ENCODE peak calls at places on chromosomes 1 and 21, in six cellular contexts. One of them, this sample, is unnamed.

GRCh38 chr21:42193721-42194120 is 25.2 kb upstream of the ABCG1 start:
- DNase-seq in brain microvascular endothelial cell: no peak
- DNase-seq in AG04450: no peak
- DNase-seq in heart left ventricle: no peak
- DNase-seq in astrocyte: no peak
- DNase-seq in RWPE1: no peak
- DNase-seq in this sample: no peak

GRCh38 chr1:87243573-87243972 is 85.1 kb upstream of the LMO4 start:
- DNase-seq in brain microvascular endothelial cell: peak; percentile 69
- DNase-seq in AG04450: peak; percentile 30
- DNase-seq in heart left ventricle: no peak
- DNase-seq in astrocyte: peak; percentile 90
- DNase-seq in RWPE1: no peak
- DNase-seq in this sample: no peak

GRCh38 chr1:153693466-153693865 is 15.0 kb downstream of the NPR1 start:
- DNase-seq in brain microvascular endothelial cell: no peak
- DNase-seq in AG04450: no peak
- DNase-seq in heart left ventricle: no peak
- DNase-seq in astrocyte: no peak
- DNase-seq in RWPE1: no peak
- DNase-seq in this sample: no peak

GRCh38 chr1:30697977-30698376 is 25.4 kb downstream of the MATN1 start:
- DNase-seq in brain microvascular endothelial cell: no peak
- DNase-seq in AG04450: no peak
- DNase-seq in heart left ventricle: no peak
- DNase-seq in astrocyte: peak; percentile 46
- DNase-seq in RWPE1: peak; percentile 58
- DNase-seq in this sample: no peak

GRCh38 chr1:83802450-83803152 is 196.3 kb downstream of the TTLL7 start:
- DNase-seq in brain microvascular endothelial cell: no peak
- DNase-seq in AG04450: no peak
- DNase-seq in heart left ventricle: no peak
- DNase-seq in astrocyte: no peak
- DNase-seq in RWPE1: no peak
- DNase-seq in this sample: no peak

GRCh38 chr21:34726627-34727337 is 58.0 kb downstream of the CLIC6 start:
- DNase-seq in brain microvascular endothelial cell: peak; percentile 16
- DNase-seq in AG04450: no peak
- DNase-seq in heart left ventricle: no peak
- DNase-seq in astrocyte: peak; percentile 55
- DNase-seq in RWPE1: no peak
- DNase-seq in this sample: no peak

GRCh38 chr21:35697321-35697808 is 363.0 kb downstream of the SETD4 start:
- DNase-seq in brain microvascular endothelial cell: peak; percentile 63
- DNase-seq in AG04450: no peak
- DNase-seq in heart left ventricle: peak; percentile 78
- DNase-seq in astrocyte: peak; percentile 35
- DNase-seq in RWPE1: no peak
- DNase-seq in this sample: no peak

GRCh38 chr1:95216292-95216990 is 17.6 kb upstream of the RWDD3 start:
- DNase-seq in brain microvascular endothelial cell: no peak
- DNase-seq in AG04450: no peak
- DNase-seq in heart left ventricle: no peak
- DNase-seq in astrocyte: no peak
- DNase-seq in RWPE1: no peak
- DNase-seq in this sample: no peak

GRCh38 chr1:223704921-223705878 is 7.1 kb upstream of the CAPN2 start:
- DNase-seq in brain microvascular endothelial cell: no peak
- DNase-seq in AG04450: no peak
- DNase-seq in heart left ventricle: no peak
- DNase-seq in astrocyte: peak; percentile 71
- DNase-seq in RWPE1: no peak
- DNase-seq in this sample: no peak

GRCh38 chr1:48248356-48248755 is 25.8 kb downstream of the SLC5A9 start:
- DNase-seq in brain microvascular endothelial cell: no peak
- DNase-seq in AG04450: no peak
- DNase-seq in heart left ventricle: no peak
- DNase-seq in astrocyte: no peak
- DNase-seq in RWPE1: no peak
- DNase-seq in this sample: no peak

GRCh38 chr21:45719177-45719802 is 75.8 kb downstream of the PCBP3 start:
- DNase-seq in brain microvascular endothelial cell: no peak
- DNase-seq in AG04450: no peak
- DNase-seq in heart left ventricle: no peak
- DNase-seq in astrocyte: no peak
- DNase-seq in RWPE1: no peak
- DNase-seq in this sample: no peak

GRCh38 chr1:206742702-206743383 is 27.7 kb upstream of the IL19 start:
- DNase-seq in brain microvascular endothelial cell: no peak
- DNase-seq in AG04450: no peak
- DNase-seq in heart left ventricle: no peak
- DNase-seq in astrocyte: no peak
- DNase-seq in RWPE1: no peak
- DNase-seq in this sample: no peak

GRCh38 chr1:34696230-34696629 is 58.6 kb upstream of the GJB5 start:
- DNase-seq in brain microvascular endothelial cell: no peak
- DNase-seq in AG04450: no peak
- DNase-seq in heart left ventricle: no peak
- DNase-seq in astrocyte: no peak
- DNase-seq in RWPE1: peak; percentile 60
- DNase-seq in this sample: peak; percentile 48

GRCh38 chr1:92219028-92219427 is 1.3 kb downstream of the C1orf146 start:
- DNase-seq in brain microvascular endothelial cell: no peak
- DNase-seq in AG04450: no peak
- DNase-seq in heart left ventricle: no peak
- DNase-seq in astrocyte: no peak
- DNase-seq in RWPE1: no peak
- DNase-seq in this sample: no peak

GRCh38 chr1:21936366-21937031 is 611 bp downstream of the HSPG2 start:
- DNase-seq in brain microvascular endothelial cell: no peak
- DNase-seq in AG04450: no peak
- DNase-seq in heart left ventricle: no peak
- DNase-seq in astrocyte: no peak
- DNase-seq in RWPE1: no peak
- DNase-seq in this sample: no peak

GRCh38 chr1:45843474-45843905 is 40.1 kb downstream of the MAST2 start:
- DNase-seq in brain microvascular endothelial cell: no peak
- DNase-seq in AG04450: no peak
- DNase-seq in heart left ventricle: no peak
- DNase-seq in astrocyte: peak; percentile 53
- DNase-seq in RWPE1: peak; percentile 4
- DNase-seq in this sample: no peak

GRCh38 chr1:222454196-222454595 is 93.7 kb downstream of the HHIPL2 start:
- DNase-seq in brain microvascular endothelial cell: no peak
- DNase-seq in AG04450: no peak
- DNase-seq in heart left ventricle: no peak
- DNase-seq in astrocyte: peak; percentile 44
- DNase-seq in RWPE1: no peak
- DNase-seq in this sample: no peak

GRCh38 chr1:21050031-21050430 is 126.7 kb downstream of the EIF4G3 start:
- DNase-seq in brain microvascular endothelial cell: peak; percentile 42
- DNase-seq in AG04450: peak; percentile 53
- DNase-seq in heart left ventricle: no peak
- DNase-seq in astrocyte: peak; percentile 75
- DNase-seq in RWPE1: no peak
- DNase-seq in this sample: no peak

GRCh38 chr1:224727851-224728250 is 111.7 kb downstream of the CNIH3 start:
- DNase-seq in brain microvascular endothelial cell: no peak
- DNase-seq in AG04450: no peak
- DNase-seq in heart left ventricle: no peak
- DNase-seq in astrocyte: peak; percentile 79
- DNase-seq in RWPE1: no peak
- DNase-seq in this sample: no peak

GRCh38 chr1:161198206-161198876 is 513 bp downstream of the ADAMTS4 start:
- DNase-seq in brain microvascular endothelial cell: no peak
- DNase-seq in AG04450: no peak
- DNase-seq in heart left ventricle: no peak
- DNase-seq in astrocyte: no peak
- DNase-seq in RWPE1: peak; percentile 31
- DNase-seq in this sample: no peak

GRCh38 chr1:154970631-154971340 is at the start of gene SHC1:
- DNase-seq in brain microvascular endothelial cell: peak; percentile 88
- DNase-seq in AG04450: peak; percentile 76
- DNase-seq in heart left ventricle: peak; percentile 95
- DNase-seq in astrocyte: peak; percentile 91
- DNase-seq in RWPE1: peak; percentile 96
- DNase-seq in this sample: peak; percentile 63

GRCh38 chr1:117363591-117364048 is 3.6 kb upstream of the MAN1A2 start:
- DNase-seq in brain microvascular endothelial cell: no peak
- DNase-seq in AG04450: no peak
- DNase-seq in heart left ventricle: no peak
- DNase-seq in astrocyte: no peak
- DNase-seq in RWPE1: no peak
- DNase-seq in this sample: no peak

GRCh38 chr21:42265229-42265812 is 46.4 kb downstream of the ABCG1 start:
- DNase-seq in brain microvascular endothelial cell: no peak
- DNase-seq in AG04450: no peak
- DNase-seq in heart left ventricle: no peak
- DNase-seq in astrocyte: no peak
- DNase-seq in RWPE1: no peak
- DNase-seq in this sample: no peak

GRCh38 chr1:216598448-216598847 is 124.8 kb downstream of the ESRRG start:
- DNase-seq in brain microvascular endothelial cell: no peak
- DNase-seq in AG04450: no peak
- DNase-seq in heart left ventricle: no peak
- DNase-seq in astrocyte: no peak
- DNase-seq in RWPE1: no peak
- DNase-seq in this sample: no peak

GRCh38 chr1:85938829-85939228 is 217.7 kb downstream of the COL24A1 start:
- DNase-seq in brain microvascular endothelial cell: no peak
- DNase-seq in AG04450: no peak
- DNase-seq in heart left ventricle: no peak
- DNase-seq in astrocyte: no peak
- DNase-seq in RWPE1: no peak
- DNase-seq in this sample: no peak
- H3K27ac ChIP-seq in brain microvascular endothelial cell: no peak overlapping the region
- H3K27ac ChIP-seq in AG04450: no peak overlapping the region
- H3K27ac ChIP-seq in heart left ventricle: no peak overlapping the region
- H3K27ac ChIP-seq in astrocyte: no peak overlapping the region
- H3K27ac ChIP-seq in RWPE1: no peak overlapping the region
- H3K27ac ChIP-seq in this sample: no peak overlapping the region

GRCh38 chr1:17112076-17112475 is 7.2 kb downstream of the PADI2 start:
- DNase-seq in brain microvascular endothelial cell: no peak
- DNase-seq in AG04450: no peak
- DNase-seq in heart left ventricle: no peak
- DNase-seq in astrocyte: no peak
- DNase-seq in RWPE1: no peak
- DNase-seq in this sample: no peak
- H3K27ac ChIP-seq in brain microvascular endothelial cell: no peak overlapping the region
- H3K27ac ChIP-seq in AG04450: no peak overlapping the region
- H3K27ac ChIP-seq in heart left ventricle: no peak overlapping the region
- H3K27ac ChIP-seq in astrocyte: no peak overlapping the region
- H3K27ac ChIP-seq in RWPE1: no peak overlapping the region
- H3K27ac ChIP-seq in this sample: no peak overlapping the region

GRCh38 chr1:43706598-43707190 is 642 bp upstream of the ST3GAL3 start:
- DNase-seq in brain microvascular endothelial cell: no peak
- DNase-seq in AG04450: no peak
- DNase-seq in heart left ventricle: no peak
- DNase-seq in astrocyte: no peak
- DNase-seq in RWPE1: no peak
- DNase-seq in this sample: no peak

GRCh38 chr1:43711524-43712386 is 4.4 kb downstream of the ST3GAL3 start:
- DNase-seq in brain microvascular endothelial cell: peak; percentile 52
- DNase-seq in AG04450: peak; percentile 54
- DNase-seq in heart left ventricle: no peak
- DNase-seq in astrocyte: peak; percentile 81
- DNase-seq in RWPE1: peak; percentile 74
- DNase-seq in this sample: peak; percentile 55

GRCh38 chr1:43707191-43708005 is at the start of gene ST3GAL3:
- DNase-seq in brain microvascular endothelial cell: peak; percentile 89
- DNase-seq in AG04450: peak; percentile 73
- DNase-seq in heart left ventricle: peak; percentile 92
- DNase-seq in astrocyte: peak; percentile 83
- DNase-seq in RWPE1: peak; percentile 93
- DNase-seq in this sample: peak; percentile 66

GRCh38 chr1:43708006-43708412 is 673 bp downstream of the ST3GAL3 start:
- DNase-seq in brain microvascular endothelial cell: peak; percentile 33
- DNase-seq in AG04450: no peak
- DNase-seq in heart left ventricle: peak; percentile 15
- DNase-seq in astrocyte: peak; percentile 42
- DNase-seq in RWPE1: peak; percentile 33
- DNase-seq in this sample: no peak

DNA sequence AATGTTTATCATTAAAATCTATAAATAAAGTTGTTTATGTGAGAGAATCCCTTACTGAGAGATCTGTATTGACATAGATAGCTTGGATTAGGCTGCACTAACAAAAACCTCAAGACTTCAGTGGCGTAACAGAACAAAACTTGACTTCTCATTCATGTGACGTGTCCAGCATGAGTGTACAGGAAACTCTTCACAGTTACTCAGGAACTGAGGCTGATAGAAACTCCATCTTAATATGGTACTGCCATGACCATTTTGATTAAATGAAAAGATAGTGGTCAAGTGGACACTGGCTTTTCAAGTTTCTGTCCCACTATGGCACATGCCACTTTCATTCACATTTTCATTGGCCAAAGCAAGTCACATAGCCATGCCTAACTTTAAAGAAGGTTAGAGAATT is 3.7 kb downstream of the ST3GAL3 start:
- DNase-seq in brain microvascular endothelial cell: peak; percentile 88
- DNase-seq in AG04450: peak; percentile 45
- DNase-seq in heart left ventricle: no peak
- DNase-seq in astrocyte: peak; percentile 83
- DNase-seq in RWPE1: peak; percentile 36
- DNase-seq in this sample: peak; percentile 85
- H3K27ac ChIP-seq in brain microvascular endothelial cell: peak overlapping the region; percentile 83
- H3K27ac ChIP-seq in AG04450: peak overlapping the region; percentile 49
- H3K27ac ChIP-seq in heart left ventricle: no peak overlapping the region
- H3K27ac ChIP-seq in astrocyte: peak overlapping the region; percentile 68
- H3K27ac ChIP-seq in RWPE1: no peak overlapping the region
- H3K27ac ChIP-seq in this sample: peak overlapping the region; percentile 97

DNA sequence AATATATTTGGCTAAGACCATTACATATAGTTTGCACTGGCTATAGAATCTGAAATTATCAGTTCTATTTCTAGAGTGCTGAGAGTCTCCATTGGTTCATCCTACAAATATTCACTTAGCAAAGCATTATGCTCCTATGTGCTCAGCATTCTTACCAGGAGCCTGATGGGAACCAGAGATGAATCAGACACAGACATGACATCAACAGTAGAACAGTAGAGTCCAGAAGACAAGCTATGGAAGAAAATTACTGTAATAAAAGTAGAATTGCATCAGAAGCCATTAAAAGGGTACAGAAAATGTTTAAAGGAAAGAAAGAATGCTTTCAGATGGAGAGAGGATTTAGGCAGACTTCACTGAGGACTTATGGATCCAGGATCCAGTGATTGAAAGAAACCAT is 271.7 kb upstream of the SNX7 start:
- DNase-seq in brain microvascular endothelial cell: peak; percentile 88
- DNase-seq in AG04450: peak; percentile 45
- DNase-seq in heart left ventricle: no peak
- DNase-seq in astrocyte: peak; percentile 83
- DNase-seq in RWPE1: no peak
- DNase-seq in this sample: no peak
- H3K27ac ChIP-seq in brain microvascular endothelial cell: peak overlapping the region; percentile 64
- H3K27ac ChIP-seq in AG04450: no peak overlapping the region
- H3K27ac ChIP-seq in heart left ventricle: no peak overlapping the region
- H3K27ac ChIP-seq in astrocyte: peak overlapping the region; percentile 57
- H3K27ac ChIP-seq in RWPE1: no peak overlapping the region
- H3K27ac ChIP-seq in this sample: peak overlapping the region; percentile 84

This sample was measured in epithelial cell of prostate.